ENCODE peak calls at places on chromosomes 5 and 9, in eight cellular contexts. A, N, U, I, J, M, V and K are unnamed samples.

GRCh38 chr5:109413463-109413862 is 3.7 kb upstream of the PJA2 start:
- DNase-seq in A (no peak), N (peak), U (no peak), I (no peak), J (no peak), M (no peak), V (peak), K (no peak)

GRCh38 chr9:136127313-136127712 is 8.6 kb upstream of the TMEM250 start:
- DNase-seq in A (no peak), N (no peak), U (no peak), I (no peak), J (no peak), M (no peak), V (no peak), K (no peak)

GRCh38 chr5:126138475-126139005 is 284.7 kb upstream of the GRAMD2B start:
- DNase-seq in A (no peak), N (peak), U (no peak), I (no peak), J (peak), M (no peak), V (peak), K (no peak)

GRCh38 chr9:114898741-114899140 is 31.6 kb downstream of the TNFSF8 start:
- DNase-seq in A (peak), N (no peak), U (peak), I (peak), J (no peak), M (peak), V (no peak), K (peak)

GRCh38 chr9:69136781-69137180 is 37.3 kb upstream of the TJP2 start:
- DNase-seq in A (no peak), N (no peak), U (no peak), I (no peak), J (no peak), M (no peak), V (no peak), K (no peak)

GRCh38 chr9:121636978-121637377 is 14.5 kb upstream of the DAB2IP start:
- DNase-seq in A (no peak), N (no peak), U (no peak), I (no peak), J (no peak), M (no peak), V (no peak), K (no peak)

GRCh38 chr5:61256474-61256873 is 75.6 kb upstream of the ZSWIM6 start:
- DNase-seq in A (no peak), N (no peak), U (peak), I (no peak), J (no peak), M (no peak), V (no peak), K (no peak)

GRCh38 chr5:167442922-167443321 is 848.5 kb upstream of the WWC1 start:
- DNase-seq in A (no peak), N (no peak), U (no peak), I (no peak), J (peak), M (no peak), V (no peak), K (no peak)

GRCh38 chr9:106958955-106959657 is 96.1 kb downstream of the ZNF462 start:
- DNase-seq in A (no peak), N (no peak), U (no peak), I (no peak), J (peak), M (no peak), V (peak), K (no peak)

GRCh38 chr5:101678494-101679193 is 617.4 kb downstream of the SLCO4C1 start:
- DNase-seq in A (peak), N (peak), U (peak), I (no peak), J (peak), M (no peak), V (peak), K (peak)

GRCh38 chr5:102722930-102723329 is 32.2 kb upstream of the PAM start:
- DNase-seq in A (no peak), N (no peak), U (no peak), I (no peak), J (peak), M (no peak), V (peak), K (no peak)

GRCh38 chr5:136886623-136887022 is 521.3 kb upstream of the TRPC7 start:
- DNase-seq in A (no peak), N (no peak), U (no peak), I (no peak), J (peak), M (no peak), V (no peak), K (no peak)